ENCODE peak calls at places on chromosomes 2 and 18, in ten cellular contexts. A is activated CD8-positive, alpha-beta memory T cell treated with anti-CD3 and anti-CD28 coated beads for 24 hours; X is activated CD4-positive, alpha-beta T cell treated with anti-CD3 and anti-CD28 coated beads, Interleukin-2, amount 10 ng/mL, durations not matched to agents 7 days and 5 days; H is aorta; O is brain microvascular endothelial cell; Q is NB4; L is effector memory CD4-positive, alpha-beta T cell; D is effector memory CD8-positive, alpha-beta T cell; K is left cardiac atrium; I is HCEC 1CT. R is an unnamed sample.

GRCh38 chr18:48915621-48916425 is 34.9 kb downstream of the SMAD7 start:
- DNase-seq in A (no peak), X (no peak), H (peak; percentile 54), O (no peak), Q (peak; percentile 74), L (no peak), D (no peak), K (peak; percentile 12), I (no peak), R (no peak)

GRCh38 chr2:67366832-67367412 is 30.2 kb upstream of the ETAA1 start:
- DNase-seq in A (no peak), X (no peak), H (no peak), O (no peak), Q (no peak), L (no peak), D (no peak), K (no peak), I (no peak), R (no peak)

GRCh38 chr2:1656326-1656960 is 87.9 kb downstream of the PXDN start:
- DNase-seq in A (no peak), X (no peak), H (no peak), O (no peak), Q (no peak), L (no peak), D (no peak), K (peak; percentile 13), I (no peak), R (no peak)

GRCh38 chr2:142045641-142046040 is 85.2 kb downstream of the LRP1B start:
- DNase-seq in A (no peak), X (no peak), H (no peak), O (no peak), Q (no peak), L (no peak), D (no peak), K (no peak), I (no peak), R (no peak)

GRCh38 chr2:145060876-145061275 is 541.0 kb upstream of the ZEB2 start:
- DNase-seq in A (no peak), X (no peak), H (no peak), O (no peak), Q (no peak), L (no peak), D (no peak), K (no peak), I (no peak), R (no peak)

GRCh38 chr2:168247341-168248305 is at the start of gene STK39:
- DNase-seq in A (no peak), X (peak; percentile 74), H (peak; percentile 91), O (peak; percentile 40), Q (peak; percentile 89), L (peak; percentile 69), D (peak; percentile 71), K (peak; percentile 79), I (peak; percentile 80), R (peak; percentile 93)

GRCh38 chr18:55869965-55870585 is 282.1 kb upstream of the TCF4 start:
- DNase-seq in A (no peak), X (no peak), H (peak; percentile 69), O (peak; percentile 31), Q (no peak), L (no peak), D (no peak), K (no peak), I (peak; percentile 66), R (no peak)

GRCh38 chr18:36402765-36403396 is 105.4 kb downstream of the FHOD3 start:
- DNase-seq in A (no peak), X (no peak), H (peak; percentile 90), O (no peak), Q (no peak), L (no peak), D (no peak), K (peak; percentile 83), I (peak; percentile 18), R (peak; percentile 92)

GRCh38 chr2:236498369-236498768 is 71.3 kb upstream of the ACKR3 start:
- DNase-seq in A (no peak), X (no peak), H (no peak), O (no peak), Q (no peak), L (no peak), D (no peak), K (no peak), I (no peak), R (no peak)

GRCh38 chr2:55418512-55419235 is 982 bp downstream of the CCDC88A start:
- DNase-seq in A (no peak), X (no peak), H (no peak), O (no peak), Q (peak; percentile 69), L (no peak), D (peak; percentile 11), K (no peak), I (no peak), R (no peak)

GRCh38 chr2:154425999-154426398 is 272.5 kb upstream of the KCNJ3 start:
- DNase-seq in A (no peak), X (no peak), H (no peak), O (no peak), Q (peak; percentile 3), L (no peak), D (no peak), K (peak; percentile 48), I (no peak), R (no peak)

GRCh38 chr2:178101321-178102079 is 10.7 kb upstream of the RBM45 start:
- DNase-seq in A (no peak), X (no peak), H (no peak), O (no peak), Q (no peak), L (no peak), D (no peak), K (no peak), I (peak; percentile 63), R (no peak)

GRCh38 chr2:45946023-45946422 is 294.5 kb downstream of the PRKCE start:
- DNase-seq in A (peak; percentile 40), X (no peak), H (no peak), O (peak; percentile 88), Q (no peak), L (no peak), D (no peak), K (no peak), I (peak; percentile 75), R (no peak)

GRCh38 chr2:111671426-111672150 is 212.4 kb downstream of the ANAPC1 start:
- DNase-seq in A (no peak), X (no peak), H (no peak), O (peak; percentile 67), Q (no peak), L (no peak), D (no peak), K (peak; percentile 43), I (no peak), R (peak; percentile 70)

GRCh38 chr2:171553236-171553635 is 31.0 kb downstream of the CYBRD1 start:
- DNase-seq in A (no peak), X (no peak), H (no peak), O (no peak), Q (no peak), L (no peak), D (no peak), K (no peak), I (no peak), R (no peak)

GRCh38 chr2:188114014-188114413 is 177.7 kb upstream of the GULP1 start:
- DNase-seq in A (no peak), X (no peak), H (no peak), O (peak; percentile 54), Q (peak; percentile 9), L (no peak), D (no peak), K (no peak), I (peak; percentile 26), R (no peak)

GRCh38 chr2:60979231-60979630 is 38.3 kb upstream of the PEX13 start:
- DNase-seq in A (no peak), X (no peak), H (no peak), O (no peak), Q (peak; percentile 58), L (no peak), D (no peak), K (no peak), I (no peak), R (no peak)

GRCh38 chr2:227503433-227504406 is 31.8 kb downstream of the AGFG1 start:
- DNase-seq in A (no peak), X (no peak), H (no peak), O (peak; percentile 31), Q (peak; percentile 36), L (no peak), D (no peak), K (peak; percentile 45), I (peak; percentile 66), R (no peak)

GRCh38 chr18:22999212-22999611 is 66.1 kb downstream of the RBBP8 start:
- DNase-seq in A (no peak), X (no peak), H (no peak), O (peak; percentile 64), Q (no peak), L (no peak), D (no peak), K (no peak), I (peak; percentile 1), R (no peak)

GRCh38 chr2:123514808-123515207 is 510.3 kb upstream of the CNTNAP5 start:
- DNase-seq in A (no peak), X (no peak), H (no peak), O (no peak), Q (no peak), L (no peak), D (no peak), K (no peak), I (no peak), R (no peak)

GRCh38 chr2:18651842-18652774 is 62.7 kb upstream of the NT5C1B start:
- DNase-seq in A (no peak), X (no peak), H (no peak), O (peak; percentile 54), Q (no peak), L (no peak), D (no peak), K (no peak), I (peak; percentile 18), R (no peak)

GRCh38 chr2:181239400-181239799 is 217.8 kb upstream of the ITGA4 start:
- DNase-seq in A (no peak), X (no peak), H (no peak), O (no peak), Q (peak; percentile 29), L (no peak), D (no peak), K (no peak), I (no peak), R (no peak)

GRCh38 chr2:226431301-226431955 is 368.2 kb downstream of the IRS1 start:
- DNase-seq in A (no peak), X (no peak), H (no peak), O (no peak), Q (no peak), L (no peak), D (no peak), K (no peak), I (peak; percentile 69), R (no peak)

GRCh38 chr2:234964631-234965461 is 13.0 kb downstream of the SH3BP4 start:
- DNase-seq in A (no peak), X (no peak), H (peak; percentile 54), O (no peak), Q (no peak), L (no peak), D (no peak), K (no peak), I (no peak), R (no peak)

GRCh38 chr2:4901092-4901735 is 791.0 kb upstream of the SOX11 start:
- DNase-seq in A (no peak), X (no peak), H (no peak), O (no peak), Q (no peak), L (no peak), D (no peak), K (no peak), I (no peak), R (no peak)

GRCh38 chr18:62974928-62975675 is 259.8 kb downstream of the PHLPP1 start:
- DNase-seq in A (no peak), X (no peak), H (no peak), O (no peak), Q (no peak), L (no peak), D (no peak), K (no peak), I (no peak), R (no peak)

GRCh38 chr18:7452331-7452730 is 114.8 kb upstream of the PTPRM start:
- DNase-seq in A (no peak), X (peak; percentile 6), H (no peak), O (peak; percentile 5), Q (peak; percentile 26), L (no peak), D (no peak), K (peak; percentile 23), I (peak; percentile 22), R (no peak)

GRCh38 chr2:86398500-86398899 is 42.7 kb upstream of the KDM3A start:
- DNase-seq in A (no peak), X (no peak), H (no peak), O (no peak), Q (no peak), L (no peak), D (no peak), K (no peak), I (no peak), R (no peak)

R was measured in esophagus muscularis mucosa.